ENCODE peak calls at places on chromosomes 16 and 17, in four cellular contexts. X is A549, Q is K562, L is GM12878. J is an unnamed sample.

GRCh38 chr17:72514888-72515287 is 394.1 kb downstream of the SOX9 start:
- DNase-seq in L (no peak), Q (no peak), X (no peak), J (no peak)

GRCh38 chr17:29677139-29677834 is 54.6 kb upstream of the CORO6 start:
- DNase-seq in X (no peak), Q (no peak), L (no peak), J (no peak)

GRCh38 chr17:82348434-82348833 is 10.6 kb upstream of the TEX19 start:
- DNase-seq in L (no peak), Q (no peak), X (no peak), J (no peak)

GRCh38 chr17:74183411-74183810 is 20.1 kb upstream of the RPL38 start:
- DNase-seq in L (no peak), Q (no peak), X (no peak), J (no peak)

GRCh38 chr17:4539025-4539424 is 16.2 kb downstream of the MYBBP1A start:
- DNase-seq in X (no peak), L (no peak), Q (no peak), J (no peak)

GRCh38 chr16:26816885-26817571 is 249.7 kb upstream of the C16orf82 start:
- DNase-seq in X (no peak), L (no peak), Q (peak), J (no peak)

GRCh38 chr16:11550651-11551498 is 35.8 kb downstream of the LITAF start:
- DNase-seq in L (no peak), Q (no peak), X (peak), J (no peak)

GRCh38 chr16:19406891-19407491 is 10.7 kb upstream of the TMC5 start:
- DNase-seq in X (no peak), L (no peak), Q (no peak), J (no peak)

GRCh38 chr16:55056585-55057520 is 126.2 kb downstream of the IRX5 start:
- DNase-seq in X (peak), Q (no peak), L (no peak), J (no peak)

GRCh38 chr16:69599731-69600130 is 34.0 kb downstream of the NFAT5 start:
- DNase-seq in Q (no peak), X (no peak), L (no peak), J (no peak)

GRCh38 chr16:49795513-49795912 is 60.4 kb downstream of the ZNF423 start:
- DNase-seq in L (no peak), Q (no peak), X (no peak), J (no peak)

DNA sequence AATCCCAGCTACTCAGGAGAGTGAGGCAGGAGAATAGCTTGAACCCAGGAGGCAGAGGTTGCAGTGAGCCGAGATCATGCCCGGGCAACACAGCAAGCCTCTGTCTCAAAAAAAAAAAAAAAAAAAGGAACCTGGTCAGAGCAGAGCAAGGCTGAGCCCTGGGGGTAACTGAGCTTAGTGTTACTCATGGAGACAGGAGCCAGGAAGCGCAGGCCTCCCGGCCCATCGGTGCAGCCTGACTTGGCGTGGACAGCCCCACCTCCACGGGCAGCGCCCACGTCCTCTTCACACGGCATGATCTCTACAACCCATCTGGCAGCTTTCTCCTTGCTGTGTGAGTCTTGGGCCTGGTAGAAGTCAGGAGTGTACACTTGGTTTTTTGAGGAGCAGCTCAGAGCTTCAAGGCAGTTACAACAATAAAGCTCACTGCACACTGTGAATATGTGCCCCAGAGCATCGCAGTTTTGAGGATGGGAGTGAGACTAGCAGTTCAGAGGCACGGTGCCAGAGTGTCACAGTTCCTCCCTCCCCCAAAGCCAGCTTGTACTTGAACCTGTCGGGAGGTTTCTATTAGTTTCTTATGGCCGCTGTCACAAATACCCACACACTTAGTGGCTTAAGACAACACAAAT is 129.9 kb downstream of the RAP1GAP2 start:
- DNase-seq in Q (no peak), X (peak), L (no peak), J (no peak)
- TF ChIP-seq KDM1A in Q (no peak), X (no peak), L (no peak), J (no peak)

GRCh38 chr16:3698941-3699340 is 18.4 kb downstream of the TRAP1 start:
- DNase-seq in Q (no peak), L (no peak), X (no peak), J (no peak)
- TF ChIP-seq SMC3 in Q (no peak), L (no peak), X (no peak), J (no peak)

DNA sequence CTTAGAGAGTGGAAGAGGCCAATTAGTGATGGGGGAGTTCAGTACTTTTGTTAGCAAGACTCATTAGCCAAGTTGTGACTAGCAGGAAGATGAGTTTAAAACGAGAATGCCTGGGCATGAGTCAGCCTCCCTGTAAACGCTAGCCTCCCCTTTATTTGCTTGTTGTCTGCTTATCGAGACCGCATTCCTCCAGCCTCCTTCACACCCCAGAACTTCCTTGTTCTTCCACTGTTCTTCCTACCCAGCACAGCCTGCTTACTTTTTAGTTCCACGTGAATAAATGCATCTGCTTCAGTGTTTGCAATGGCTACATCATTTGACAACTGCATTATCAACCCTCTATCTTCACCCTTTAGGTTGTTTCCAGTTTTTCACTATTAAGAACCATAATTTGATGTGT is 20.2 kb upstream of the OR3A1 start:
- DNase-seq in X (peak), Q (no peak), L (no peak), J (no peak)
- TF ChIP-seq KDM1A in X (no peak), Q (no peak), L (no peak), J (no peak)

GRCh38 chr16:71552698-71553503 is 24.0 kb downstream of the TAT start:
- DNase-seq in X (peak), L (no peak), Q (no peak), J (peak)
- TF ChIP-seq SMC3 in X (no peak), L (no peak), Q (no peak), J (peak)

GRCh38 chr16:88465387-88465983 is 12.4 kb downstream of the ZFPM1 start:
- DNase-seq in Q (no peak), X (no peak), L (no peak), J (no peak)
- TF ChIP-seq KDM1A in Q (no peak), X (no peak), L (no peak), J (no peak)

DNA sequence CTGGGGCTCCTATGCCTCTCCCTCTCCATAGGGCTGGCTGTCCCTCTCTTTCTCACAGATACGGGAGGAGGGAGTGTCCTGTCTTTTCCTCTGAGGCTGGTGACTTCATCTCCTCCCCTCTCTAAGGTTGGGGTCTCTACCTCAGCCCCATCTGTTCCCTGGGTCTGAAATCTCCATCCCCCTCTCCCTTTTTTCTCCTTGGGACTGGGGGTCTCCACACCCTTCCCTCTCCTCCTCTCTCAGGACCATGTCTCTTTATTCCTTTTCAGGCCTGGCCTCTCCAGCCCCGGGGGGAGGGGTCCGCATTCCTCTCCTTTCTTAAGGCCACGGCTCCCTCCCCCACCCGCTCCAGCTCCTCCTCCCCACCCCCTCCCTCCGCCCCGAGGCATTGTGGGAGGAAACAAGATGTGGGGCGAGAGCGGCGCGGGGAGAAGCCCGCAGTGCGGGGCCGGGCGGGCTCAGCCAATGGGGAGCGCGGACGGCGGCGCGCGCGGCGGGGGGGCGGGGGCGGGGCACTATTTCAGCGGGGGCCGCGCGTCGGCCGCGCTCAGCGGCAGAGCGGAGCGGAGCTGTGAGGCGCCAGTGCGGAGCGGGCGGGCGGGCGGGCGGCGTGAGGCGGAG is at the start of gene DYNLL2:
- DNase-seq in Q (peak), L (peak), X (peak), J (peak)
- TF ChIP-seq SMC3 in Q (no peak), L (no peak), X (no peak), J (no peak)

DNA sequence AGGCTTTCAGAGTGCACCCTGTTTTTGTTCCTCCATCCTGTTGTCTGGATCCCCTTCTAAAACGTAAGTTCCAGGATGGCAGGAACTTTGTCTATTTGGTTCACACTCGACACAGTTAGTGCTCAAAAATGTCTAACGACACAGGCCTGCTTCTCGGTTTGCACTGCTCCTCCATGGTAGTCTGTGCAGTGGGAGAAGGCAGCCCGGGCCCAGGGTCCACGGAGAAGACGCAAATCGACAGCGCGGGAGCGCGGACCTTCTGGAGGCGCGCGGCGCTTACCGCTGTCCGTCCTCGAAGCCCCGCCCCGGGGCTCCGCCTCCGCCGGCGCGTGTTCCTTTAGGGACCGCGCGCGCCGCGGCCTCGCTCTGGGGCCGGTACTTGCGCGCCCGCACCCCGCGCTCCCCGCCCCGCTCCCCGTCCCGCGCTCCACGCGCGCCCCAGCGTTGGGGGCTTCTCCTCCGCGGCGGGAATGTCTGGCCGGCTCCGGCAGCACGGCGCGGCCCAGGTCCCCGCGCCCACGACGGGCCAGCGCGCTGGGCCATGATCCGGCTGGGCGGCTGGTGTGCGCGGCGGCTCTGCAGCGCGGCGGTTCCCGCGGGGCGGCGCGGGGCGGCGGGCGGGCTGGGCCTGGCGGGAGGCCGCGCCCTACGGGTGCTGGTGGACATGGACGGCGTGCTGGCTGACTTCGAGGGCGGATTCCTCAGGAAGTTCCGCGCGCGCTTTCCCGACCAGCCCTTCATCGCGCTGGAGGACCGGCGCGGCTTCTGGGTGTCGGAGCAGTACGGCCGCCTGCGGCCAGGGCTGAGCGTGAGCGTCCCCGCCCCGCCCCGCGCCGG is at the start of gene NT5M:
- DNase-seq in X (peak), L (no peak), Q (peak), J (peak)
- TF ChIP-seq KDM1A in X (no peak), L (no peak), Q (no peak), J (no peak)

DNA sequence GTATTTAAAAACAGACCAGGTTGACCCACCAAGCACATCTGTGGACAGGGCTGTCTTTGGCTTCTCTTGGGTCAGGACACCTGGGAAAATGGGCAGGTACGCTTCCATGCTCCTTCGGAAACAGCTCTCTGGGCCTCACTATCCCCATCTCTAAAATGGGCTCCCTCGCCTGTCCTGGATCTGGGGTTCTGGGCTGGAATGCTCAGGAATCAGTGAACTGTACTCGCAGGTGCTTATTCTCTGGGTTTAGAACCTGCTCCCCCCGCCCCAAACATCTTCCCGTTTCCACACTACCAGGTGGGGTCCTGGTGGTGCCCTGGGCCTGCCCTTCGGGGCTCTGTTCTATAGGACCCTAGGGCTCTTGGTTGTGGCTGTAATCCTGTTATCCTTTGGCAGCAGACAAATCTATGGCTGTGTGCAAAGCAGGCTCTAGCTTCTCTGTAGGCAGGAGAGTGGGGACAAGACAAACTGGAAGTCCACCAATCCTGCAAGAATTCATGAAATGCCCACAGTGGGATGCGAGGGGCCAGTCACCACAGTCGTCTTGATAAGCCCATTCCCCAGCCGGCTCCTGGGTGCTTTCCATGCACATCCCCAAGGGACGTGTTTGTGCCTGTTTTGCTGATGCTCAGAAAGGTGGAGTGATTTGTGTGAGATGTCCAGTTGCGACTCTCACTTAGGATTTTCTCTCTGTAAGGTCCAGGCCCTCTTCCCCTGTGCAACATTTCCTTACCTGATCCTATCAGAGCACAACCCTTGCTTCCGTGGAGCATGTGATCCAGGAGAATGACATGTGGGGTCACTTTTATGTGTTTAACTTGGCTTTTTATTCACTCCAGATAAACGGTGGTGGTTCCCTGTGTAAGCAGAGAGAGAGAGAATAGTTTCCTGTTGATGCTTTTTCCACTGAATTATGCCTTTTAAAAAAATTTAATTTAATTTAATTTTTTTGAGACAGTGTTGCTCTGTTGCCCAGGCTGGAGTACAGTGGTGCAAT is 37.2 kb downstream of the HAPSTR1 start:
- DNase-seq in L (no peak), X (no peak), Q (no peak), J (no peak)
- TF ChIP-seq SMC3 in L (no peak), X (no peak), Q (no peak), J (no peak)

DNA sequence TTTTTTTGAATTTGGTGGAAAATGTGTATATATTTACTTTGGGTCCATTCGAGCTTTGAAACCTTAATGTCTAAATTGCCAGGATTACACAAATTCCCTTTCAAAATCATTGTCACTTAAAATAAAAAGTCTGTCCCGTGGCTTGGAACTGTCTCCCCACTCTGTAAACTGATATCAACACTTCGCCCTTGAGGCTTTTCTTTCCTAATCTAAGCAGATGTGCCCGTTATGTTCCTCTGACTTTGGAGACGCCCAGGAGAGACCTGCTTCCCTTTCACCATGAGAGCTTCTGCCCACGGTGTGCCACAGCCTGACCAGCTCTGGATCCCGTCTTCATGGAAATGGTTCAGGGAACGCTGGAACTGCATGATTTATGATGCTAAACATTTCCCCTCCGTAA is 151.3 kb downstream of the C16orf95 start:
- DNase-seq in L (no peak), X (no peak), Q (no peak), J (no peak)
- TF ChIP-seq KDM1A in L (no peak), X (no peak), Q (no peak), J (no peak)

DNA sequence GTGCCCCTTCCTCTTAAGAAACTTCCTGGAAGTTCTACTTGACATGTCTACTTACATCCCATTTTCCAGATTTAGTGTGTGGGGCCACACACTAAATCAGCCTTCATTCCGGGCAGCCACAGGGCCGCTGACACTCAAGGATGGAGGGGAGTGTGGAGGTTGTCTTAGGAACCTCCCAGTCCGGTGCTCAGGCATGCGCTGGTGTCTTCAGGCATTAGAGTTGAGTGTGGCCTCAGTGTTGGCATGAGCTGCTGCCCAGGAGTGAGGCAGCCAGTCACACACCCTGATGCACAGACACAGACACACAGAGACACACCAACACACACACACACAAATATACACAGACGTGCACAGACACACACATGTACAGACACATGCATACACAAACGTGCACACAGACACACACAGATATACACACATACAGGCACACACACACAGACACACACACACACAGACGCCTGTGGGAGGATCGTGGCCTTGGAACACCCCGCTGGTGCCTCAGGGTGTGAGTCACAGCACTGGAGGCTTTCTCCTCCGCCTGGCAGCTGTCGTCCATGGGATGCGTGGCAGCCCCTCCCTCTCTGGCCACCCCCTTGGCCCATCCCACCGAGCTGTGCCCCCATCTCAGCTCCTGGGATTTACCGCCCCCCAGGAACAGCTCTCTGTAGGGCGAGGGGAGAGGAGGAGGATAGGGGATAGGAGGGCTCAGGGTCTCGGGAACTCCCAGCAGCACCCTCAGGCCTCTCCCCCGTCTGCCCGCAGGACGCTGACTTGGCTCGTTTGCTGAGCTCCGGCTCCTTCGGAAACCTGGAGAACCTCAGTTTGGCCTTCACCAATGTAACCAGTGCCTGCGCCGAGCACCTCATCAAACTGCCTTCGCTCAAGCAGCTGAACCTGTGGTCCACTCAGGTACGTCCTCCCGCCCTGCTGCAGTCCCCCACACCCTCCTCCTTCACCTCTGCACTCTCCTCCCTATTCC is 75.6 kb upstream of the PLCG2 start:
- DNase-seq in Q (no peak), X (peak), L (no peak), J (no peak)
- TF ChIP-seq SMC3 in Q (no peak), X (no peak), L (no peak), J (no peak)

J was measured in HepG2.